ENCODE peak calls at places on chromosomes 1 and 21, in ten cellular contexts. One of them, this sample, is unnamed.

GRCh38 chr1:203172184-203173115 is 3.2 kb downstream of the MYBPH start:
- DNase-seq in OCI-LY7: peak
- DNase-seq in colonic mucosa: peak
- DNase-seq in fibroblast of the aortic adventitia: peak
- DNase-seq in H9: peak
- DNase-seq in left ventricle myocardium inferior: peak
- DNase-seq in left lung: peak
- DNase-seq in GM20000: peak
- DNase-seq in cardiac fibroblast: peak
- DNase-seq in WERI-Rb-1: peak
- DNase-seq in this sample: peak

GRCh38 chr21:37281993-37282392 is 14.9 kb upstream of the VPS26C start:
- DNase-seq in OCI-LY7: no peak
- DNase-seq in colonic mucosa: no peak
- DNase-seq in fibroblast of the aortic adventitia: no peak
- DNase-seq in H9: no peak
- DNase-seq in left ventricle myocardium inferior: no peak
- DNase-seq in left lung: no peak
- DNase-seq in GM20000: no peak
- DNase-seq in cardiac fibroblast: no peak
- DNase-seq in WERI-Rb-1: peak
- DNase-seq in this sample: no peak

GRCh38 chr1:86507935-86508582 is 38.8 kb upstream of the CLCA4 start:
- DNase-seq in OCI-LY7: peak
- DNase-seq in colonic mucosa: no peak
- DNase-seq in fibroblast of the aortic adventitia: peak
- DNase-seq in H9: peak
- DNase-seq in left ventricle myocardium inferior: no peak
- DNase-seq in left lung: no peak
- DNase-seq in GM20000: no peak
- DNase-seq in cardiac fibroblast: peak
- DNase-seq in WERI-Rb-1: peak
- DNase-seq in this sample: peak

GRCh38 chr1:202283991-202284390 is 57.7 kb downstream of the UBE2T start:
- DNase-seq in OCI-LY7: no peak
- DNase-seq in colonic mucosa: no peak
- DNase-seq in fibroblast of the aortic adventitia: peak
- DNase-seq in H9: no peak
- DNase-seq in left ventricle myocardium inferior: no peak
- DNase-seq in left lung: no peak
- DNase-seq in GM20000: no peak
- DNase-seq in cardiac fibroblast: peak
- DNase-seq in WERI-Rb-1: no peak
- DNase-seq in this sample: peak

GRCh38 chr1:171898956-171899355 is 57.7 kb downstream of the DNM3 start:
- DNase-seq in OCI-LY7: no peak
- DNase-seq in colonic mucosa: no peak
- DNase-seq in fibroblast of the aortic adventitia: no peak
- DNase-seq in H9: peak
- DNase-seq in left ventricle myocardium inferior: no peak
- DNase-seq in left lung: no peak
- DNase-seq in GM20000: no peak
- DNase-seq in cardiac fibroblast: no peak
- DNase-seq in WERI-Rb-1: no peak
- DNase-seq in this sample: no peak

GRCh38 chr1:49225464-49225863 is 448.8 kb upstream of the BEND5 start:
- DNase-seq in OCI-LY7: no peak
- DNase-seq in colonic mucosa: no peak
- DNase-seq in fibroblast of the aortic adventitia: no peak
- DNase-seq in H9: no peak
- DNase-seq in left ventricle myocardium inferior: no peak
- DNase-seq in left lung: no peak
- DNase-seq in GM20000: no peak
- DNase-seq in cardiac fibroblast: no peak
- DNase-seq in WERI-Rb-1: no peak
- DNase-seq in this sample: no peak

GRCh38 chr1:2290595-2291510 is 62.7 kb downstream of the SKI start:
- DNase-seq in OCI-LY7: peak
- DNase-seq in colonic mucosa: peak
- DNase-seq in fibroblast of the aortic adventitia: peak
- DNase-seq in H9: no peak
- DNase-seq in left ventricle myocardium inferior: peak
- DNase-seq in left lung: peak
- DNase-seq in GM20000: peak
- DNase-seq in cardiac fibroblast: peak
- DNase-seq in WERI-Rb-1: no peak
- DNase-seq in this sample: peak

GRCh38 chr1:151970641-151971040 is 23.0 kb downstream of the S100A10 start:
- DNase-seq in OCI-LY7: no peak
- DNase-seq in colonic mucosa: peak
- DNase-seq in fibroblast of the aortic adventitia: peak
- DNase-seq in H9: no peak
- DNase-seq in left ventricle myocardium inferior: no peak
- DNase-seq in left lung: no peak
- DNase-seq in GM20000: no peak
- DNase-seq in cardiac fibroblast: peak
- DNase-seq in WERI-Rb-1: no peak
- DNase-seq in this sample: no peak

GRCh38 chr1:24927886-24928630 is 2.0 kb downstream of the RUNX3 start:
- DNase-seq in OCI-LY7: no peak
- DNase-seq in colonic mucosa: no peak
- DNase-seq in fibroblast of the aortic adventitia: peak
- DNase-seq in H9: no peak
- DNase-seq in left ventricle myocardium inferior: no peak
- DNase-seq in left lung: no peak
- DNase-seq in GM20000: no peak
- DNase-seq in cardiac fibroblast: peak
- DNase-seq in WERI-Rb-1: no peak
- DNase-seq in this sample: no peak

GRCh38 chr1:45490623-45491463 is at the start of gene TESK2:
- DNase-seq in OCI-LY7: peak
- DNase-seq in colonic mucosa: peak
- DNase-seq in fibroblast of the aortic adventitia: peak
- DNase-seq in H9: peak
- DNase-seq in left ventricle myocardium inferior: peak
- DNase-seq in left lung: peak
- DNase-seq in GM20000: peak
- DNase-seq in cardiac fibroblast: peak
- DNase-seq in WERI-Rb-1: peak
- DNase-seq in this sample: peak
- TF ChIP-seq CTCF in OCI-LY7: no peak
- TF ChIP-seq CTCF in colonic mucosa: peak
- TF ChIP-seq CTCF in fibroblast of the aortic adventitia: peak
- TF ChIP-seq CTCF in H9: no peak
- TF ChIP-seq CTCF in left ventricle myocardium inferior: peak
- TF ChIP-seq CTCF in left lung: peak
- TF ChIP-seq CTCF in GM20000: no peak
- TF ChIP-seq CTCF in cardiac fibroblast: peak
- TF ChIP-seq CTCF in WERI-Rb-1: no peak
- TF ChIP-seq CTCF in this sample: peak

GRCh38 chr1:108829498-108829916 is 27.4 kb downstream of the AKNAD1 start:
- DNase-seq in OCI-LY7: no peak
- DNase-seq in colonic mucosa: no peak
- DNase-seq in fibroblast of the aortic adventitia: no peak
- DNase-seq in H9: no peak
- DNase-seq in left ventricle myocardium inferior: no peak
- DNase-seq in left lung: no peak
- DNase-seq in GM20000: no peak
- DNase-seq in cardiac fibroblast: peak
- DNase-seq in WERI-Rb-1: no peak
- DNase-seq in this sample: peak

GRCh38 chr1:108830119-108831008 is 26.5 kb downstream of the AKNAD1 start:
- DNase-seq in OCI-LY7: no peak
- DNase-seq in colonic mucosa: peak
- DNase-seq in fibroblast of the aortic adventitia: peak
- DNase-seq in H9: no peak
- DNase-seq in left ventricle myocardium inferior: peak
- DNase-seq in left lung: peak
- DNase-seq in GM20000: no peak
- DNase-seq in cardiac fibroblast: peak
- DNase-seq in WERI-Rb-1: no peak
- DNase-seq in this sample: peak

GRCh38 chr1:108831225-108831624 is 25.7 kb downstream of the AKNAD1 start:
- DNase-seq in OCI-LY7: no peak
- DNase-seq in colonic mucosa: no peak
- DNase-seq in fibroblast of the aortic adventitia: peak
- DNase-seq in H9: no peak
- DNase-seq in left ventricle myocardium inferior: no peak
- DNase-seq in left lung: no peak
- DNase-seq in GM20000: no peak
- DNase-seq in cardiac fibroblast: peak
- DNase-seq in WERI-Rb-1: no peak
- DNase-seq in this sample: peak

GRCh38 chr1:108826081-108826635 is 30.7 kb downstream of the AKNAD1 start:
- DNase-seq in OCI-LY7: no peak
- DNase-seq in colonic mucosa: no peak
- DNase-seq in fibroblast of the aortic adventitia: no peak
- DNase-seq in H9: no peak
- DNase-seq in left ventricle myocardium inferior: no peak
- DNase-seq in left lung: no peak
- DNase-seq in GM20000: no peak
- DNase-seq in cardiac fibroblast: no peak
- DNase-seq in WERI-Rb-1: no peak
- DNase-seq in this sample: no peak

GRCh38 chr1:108828074-108828961 is 28.6 kb downstream of the AKNAD1 start:
- DNase-seq in OCI-LY7: peak
- DNase-seq in colonic mucosa: peak
- DNase-seq in fibroblast of the aortic adventitia: peak
- DNase-seq in H9: peak
- DNase-seq in left ventricle myocardium inferior: peak
- DNase-seq in left lung: no peak
- DNase-seq in GM20000: peak
- DNase-seq in cardiac fibroblast: peak
- DNase-seq in WERI-Rb-1: peak
- DNase-seq in this sample: peak
- TF ChIP-seq CTCF in OCI-LY7: peak
- TF ChIP-seq CTCF in colonic mucosa: peak
- TF ChIP-seq CTCF in fibroblast of the aortic adventitia: peak
- TF ChIP-seq CTCF in H9: peak
- TF ChIP-seq CTCF in left ventricle myocardium inferior: peak
- TF ChIP-seq CTCF in left lung: peak
- TF ChIP-seq CTCF in GM20000: peak
- TF ChIP-seq CTCF in cardiac fibroblast: peak
- TF ChIP-seq CTCF in WERI-Rb-1: peak
- TF ChIP-seq CTCF in this sample: peak

DNA sequence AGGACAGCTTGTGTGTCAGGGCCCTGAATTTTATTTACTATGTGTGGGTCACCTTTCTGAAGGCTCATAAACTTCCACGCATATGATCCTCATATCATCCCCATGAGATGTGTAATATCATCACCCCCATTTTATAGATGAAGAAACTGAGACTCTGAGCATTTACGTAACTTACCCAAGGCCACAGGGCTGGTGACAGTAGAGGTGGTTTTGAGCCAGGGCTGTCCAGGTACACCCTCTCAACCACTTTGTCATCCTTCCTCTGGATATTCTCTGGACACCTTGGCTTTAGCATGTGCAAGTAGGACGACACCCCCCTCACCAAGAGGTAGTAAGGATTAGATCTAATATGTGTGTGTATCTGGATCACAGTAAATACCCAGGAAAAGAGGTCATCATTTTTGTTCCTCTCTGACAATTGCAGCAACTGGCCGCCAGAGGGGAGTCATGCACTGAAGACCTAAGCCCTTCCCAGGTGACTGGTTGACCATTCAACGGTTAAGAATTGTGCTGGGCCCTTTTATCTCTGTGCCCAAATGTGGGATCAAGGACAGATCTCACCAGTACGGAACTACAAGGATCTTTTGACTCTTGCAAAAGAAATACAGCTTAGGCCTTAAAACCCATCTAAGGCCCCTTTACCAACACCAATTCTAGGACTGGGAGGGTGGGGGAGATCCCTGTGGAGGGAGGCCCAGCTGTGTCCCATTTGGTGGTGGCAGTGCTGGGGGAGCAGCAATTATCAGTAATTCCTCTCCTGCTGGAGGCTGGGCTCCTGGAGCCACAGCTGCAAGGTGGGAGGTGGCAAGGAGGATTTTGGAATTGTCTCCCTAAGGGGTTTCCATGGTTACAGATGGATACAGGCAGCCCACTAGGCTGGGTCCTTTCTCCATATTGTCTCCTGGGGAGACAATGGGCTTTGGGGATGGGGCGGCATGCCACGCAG is 13.7 kb upstream of the E2F2 start:
- DNase-seq in OCI-LY7: peak
- DNase-seq in colonic mucosa: peak
- DNase-seq in fibroblast of the aortic adventitia: peak
- DNase-seq in H9: peak
- DNase-seq in left ventricle myocardium inferior: peak
- DNase-seq in left lung: peak
- DNase-seq in GM20000: peak
- DNase-seq in cardiac fibroblast: peak
- DNase-seq in WERI-Rb-1: peak
- DNase-seq in this sample: peak
- TF ChIP-seq CTCF in OCI-LY7: peak
- TF ChIP-seq CTCF in colonic mucosa: peak
- TF ChIP-seq CTCF in fibroblast of the aortic adventitia: peak
- TF ChIP-seq CTCF in H9: peak
- TF ChIP-seq CTCF in left ventricle myocardium inferior: peak
- TF ChIP-seq CTCF in left lung: peak
- TF ChIP-seq CTCF in GM20000: peak
- TF ChIP-seq CTCF in cardiac fibroblast: peak
- TF ChIP-seq CTCF in WERI-Rb-1: peak
- TF ChIP-seq CTCF in this sample: peak

GRCh38 chr1:59688976-59689375 is 125.8 kb upstream of the HOOK1 start:
- DNase-seq in OCI-LY7: no peak
- DNase-seq in colonic mucosa: no peak
- DNase-seq in fibroblast of the aortic adventitia: no peak
- DNase-seq in H9: no peak
- DNase-seq in left ventricle myocardium inferior: no peak
- DNase-seq in left lung: no peak
- DNase-seq in GM20000: no peak
- DNase-seq in cardiac fibroblast: no peak
- DNase-seq in WERI-Rb-1: no peak
- DNase-seq in this sample: no peak

GRCh38 chr1:59692591-59692990 is 122.2 kb upstream of the HOOK1 start:
- DNase-seq in OCI-LY7: no peak
- DNase-seq in colonic mucosa: no peak
- DNase-seq in fibroblast of the aortic adventitia: peak
- DNase-seq in H9: no peak
- DNase-seq in left ventricle myocardium inferior: no peak
- DNase-seq in left lung: no peak
- DNase-seq in GM20000: no peak
- DNase-seq in cardiac fibroblast: peak
- DNase-seq in WERI-Rb-1: no peak
- DNase-seq in this sample: peak

GRCh38 chr1:59691261-59691660 is 123.5 kb upstream of the HOOK1 start:
- DNase-seq in OCI-LY7: no peak
- DNase-seq in colonic mucosa: no peak
- DNase-seq in fibroblast of the aortic adventitia: peak
- DNase-seq in H9: no peak
- DNase-seq in left ventricle myocardium inferior: peak
- DNase-seq in left lung: no peak
- DNase-seq in GM20000: no peak
- DNase-seq in cardiac fibroblast: no peak
- DNase-seq in WERI-Rb-1: peak
- DNase-seq in this sample: no peak

GRCh38 chr1:59689741-59690140 is 125.0 kb upstream of the HOOK1 start:
- DNase-seq in OCI-LY7: no peak
- DNase-seq in colonic mucosa: no peak
- DNase-seq in fibroblast of the aortic adventitia: no peak
- DNase-seq in H9: no peak
- DNase-seq in left ventricle myocardium inferior: no peak
- DNase-seq in left lung: no peak
- DNase-seq in GM20000: no peak
- DNase-seq in cardiac fibroblast: no peak
- DNase-seq in WERI-Rb-1: no peak
- DNase-seq in this sample: no peak

GRCh38 chr1:59690531-59690930 is 124.2 kb upstream of the HOOK1 start:
- DNase-seq in OCI-LY7: no peak
- DNase-seq in colonic mucosa: no peak
- DNase-seq in fibroblast of the aortic adventitia: no peak
- DNase-seq in H9: no peak
- DNase-seq in left ventricle myocardium inferior: no peak
- DNase-seq in left lung: no peak
- DNase-seq in GM20000: no peak
- DNase-seq in cardiac fibroblast: no peak
- DNase-seq in WERI-Rb-1: peak
- DNase-seq in this sample: no peak
- TF ChIP-seq CTCF in OCI-LY7: no peak
- TF ChIP-seq CTCF in colonic mucosa: no peak
- TF ChIP-seq CTCF in fibroblast of the aortic adventitia: no peak
- TF ChIP-seq CTCF in H9: no peak
- TF ChIP-seq CTCF in left ventricle myocardium inferior: no peak
- TF ChIP-seq CTCF in left lung: no peak
- TF ChIP-seq CTCF in GM20000: no peak
- TF ChIP-seq CTCF in cardiac fibroblast: no peak
- TF ChIP-seq CTCF in WERI-Rb-1: no peak
- TF ChIP-seq CTCF in this sample: no peak